ENCODE peak calls at places on chromosomes 4 and X, in ten cellular contexts. M, V, Y, J, R, I, Z, L, F and D are unnamed samples.

GRCh38 chr4:80011636-80012236 is 61.3 kb downstream of the ANTXR2 start:
- DNase-seq in M (no peak), F (peak; percentile 44), R (no peak), V (no peak), I (no peak), L (peak; percentile 94), Z (peak; percentile 81), J (peak; percentile 58), Y (peak; percentile 87), D (no peak)

GRCh38 chr4:123862812-123863211 is 466.2 kb downstream of the SPRY1 start:
- DNase-seq in M (no peak), V (no peak), L (no peak), F (no peak), R (no peak), J (no peak), Z (no peak), I (no peak), Y (no peak), D (no peak)

GRCh38 chr4:157372154-157372553 is 151.6 kb downstream of the GRIA2 start:
- DNase-seq in I (no peak), Y (no peak), F (no peak), R (no peak), J (no peak), L (no peak), M (no peak), Z (no peak), V (no peak), D (no peak)

GRCh38 chr4:80498725-80499124 is 163.2 kb downstream of the CFAP299 start:
- DNase-seq in F (no peak), I (no peak), Z (no peak), J (no peak), R (no peak), L (no peak), V (no peak), M (no peak), Y (no peak), D (no peak)

GRCh38 chr4:181823645-181824044 is 419.6 kb upstream of the TENM3 start:
- DNase-seq in M (no peak), J (no peak), V (no peak), L (no peak), R (no peak), F (no peak), Z (no peak), I (no peak), Y (no peak), D (no peak)

GRCh38 chr4:69025191-69025998 is 70.9 kb upstream of the UGT2B7 start:
- DNase-seq in Z (no peak), I (peak; percentile 47), J (no peak), F (no peak), R (peak; percentile 28), M (no peak), Y (no peak), V (no peak), L (no peak), D (no peak)

GRCh38 chrX:42269186-42269585 is 345.8 kb upstream of the CASK start:
- DNase-seq in Y (no peak), J (no peak), M (no peak), I (no peak), V (no peak), L (no peak), Z (no peak), R (no peak), F (no peak), D (no peak)

GRCh38 chrX:22015144-22015750 is 16.9 kb upstream of the PHEX start:
- DNase-seq in M (no peak), I (no peak), R (no peak), L (no peak), F (no peak), Z (no peak), Y (no peak), J (no peak), V (no peak), D (no peak)

GRCh38 chr4:36758312-36758690 is 476.9 kb downstream of the DTHD1 start:
- DNase-seq in Y (no peak), J (no peak), L (no peak), M (no peak), R (no peak), Z (no peak), I (no peak), V (no peak), F (no peak), D (no peak)

GRCh38 chr4:177579649-177580048 is 137.4 kb upstream of the AGA start:
- DNase-seq in F (no peak), I (no peak), L (no peak), R (no peak), Z (no peak), V (no peak), J (no peak), Y (no peak), M (no peak), D (no peak)
- TF ChIP-seq CTCF in F (peak; percentile 37), I (no peak), L (no peak), R (no peak), Z (no peak), V (no peak), J (no peak), Y (peak; percentile 51), M (no peak), D (no peak)

DNA sequence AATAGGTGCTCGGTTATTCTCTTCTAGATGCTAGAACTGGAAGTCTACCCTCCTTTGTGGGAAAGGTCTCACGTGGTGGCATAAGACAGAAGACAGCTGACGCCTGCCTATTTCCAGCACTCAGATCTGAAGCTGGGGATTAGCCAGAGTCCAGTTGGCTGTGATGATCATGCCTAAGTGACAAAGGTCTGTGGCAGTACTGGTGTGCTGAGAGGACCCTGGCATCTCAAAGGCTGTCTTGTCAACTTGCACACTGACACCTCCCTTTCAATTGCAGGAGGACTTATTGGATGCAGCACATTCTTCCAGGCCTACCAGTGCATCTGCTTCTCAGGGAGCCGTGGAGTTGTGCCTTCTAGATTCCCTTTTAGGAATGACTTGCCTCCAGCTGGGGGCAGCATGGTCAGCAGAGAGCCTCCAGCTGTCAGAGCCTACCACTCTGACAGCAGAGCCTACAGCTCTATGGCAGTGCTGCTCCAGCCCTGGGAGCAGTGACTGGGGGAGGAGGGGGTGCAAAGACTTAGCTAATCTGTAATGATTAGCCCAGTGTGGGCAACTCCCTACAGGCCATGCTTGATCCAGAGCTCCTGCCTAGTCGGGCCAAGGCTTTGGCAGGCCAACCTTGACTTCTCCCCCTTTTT is 13.6 kb upstream of the FGFBP2 start:
- DNase-seq in I (no peak), R (no peak), V (no peak), L (no peak), M (no peak), J (no peak), F (no peak), Y (no peak), Z (no peak), D (no peak)
- TF ChIP-seq CTCF in I (no peak), R (no peak), V (no peak), L (no peak), M (no peak), J (no peak), F (no peak), Y (no peak), Z (peak; percentile 20), D (peak; percentile 20)

DNA sequence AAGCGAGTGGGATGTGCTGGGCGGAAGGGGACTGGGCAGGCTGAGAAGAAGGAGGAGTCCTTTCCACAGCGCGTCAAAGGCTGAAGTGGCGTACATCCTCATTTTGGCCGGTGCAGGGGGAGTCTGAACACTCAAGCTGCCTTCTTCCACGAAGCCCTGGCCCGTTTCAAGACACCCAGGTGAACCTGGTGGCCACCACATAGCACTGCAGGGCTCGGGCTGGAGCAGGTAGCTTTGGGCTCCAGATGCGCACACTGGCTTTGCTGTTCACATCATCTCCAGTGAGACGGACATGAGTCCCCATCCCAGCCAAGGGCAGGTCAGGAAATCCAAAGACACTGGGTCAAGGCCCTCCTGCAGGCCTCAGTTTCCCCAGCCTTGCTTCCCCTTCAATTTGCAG is 30.3 kb downstream of the CCNQ start:
- DNase-seq in V (no peak), L (no peak), J (no peak), I (no peak), F (no peak), M (no peak), Z (no peak), R (no peak), Y (no peak), D (no peak)
- TF ChIP-seq CTCF in V (no peak), L (no peak), J (no peak), I (peak; percentile 6), F (peak; percentile 4), M (no peak), Z (peak; percentile 19), R (no peak), Y (no peak), D (no peak)

GRCh38 chr4:125314676-125315570 is at the start of gene FAT4:
- DNase-seq in V (peak; percentile 98), M (peak; percentile 89), L (peak; percentile 98), R (peak; percentile 89), I (peak; percentile 86), Y (peak; percentile 99), J (peak; percentile 90), F (peak; percentile 97), Z (peak; percentile 97), D (peak; percentile 96)

GRCh38 chr4:125315571-125316390 is 1.0 kb downstream of the FAT4 start:
- DNase-seq in M (no peak), V (peak; percentile 86), I (no peak), F (no peak), Z (peak; percentile 40), Y (peak; percentile 23), R (peak; percentile 44), L (peak; percentile 60), J (no peak), D (peak; percentile 38)

GRCh38 chr4:125317526-125317880 is 2.7 kb downstream of the FAT4 start:
- DNase-seq in I (no peak), R (no peak), Z (peak; percentile 50), V (peak; percentile 81), Y (no peak), L (peak; percentile 49), F (no peak), J (no peak), M (peak; percentile 30), D (peak; percentile 43)

GRCh38 chr4:125316391-125316780 is 1.6 kb downstream of the FAT4 start:
- DNase-seq in L (no peak), Z (no peak), F (no peak), Y (peak; percentile 20), R (peak; percentile 45), V (peak; percentile 74), I (no peak), J (no peak), M (peak; percentile 24), D (peak; percentile 33)

DNA sequence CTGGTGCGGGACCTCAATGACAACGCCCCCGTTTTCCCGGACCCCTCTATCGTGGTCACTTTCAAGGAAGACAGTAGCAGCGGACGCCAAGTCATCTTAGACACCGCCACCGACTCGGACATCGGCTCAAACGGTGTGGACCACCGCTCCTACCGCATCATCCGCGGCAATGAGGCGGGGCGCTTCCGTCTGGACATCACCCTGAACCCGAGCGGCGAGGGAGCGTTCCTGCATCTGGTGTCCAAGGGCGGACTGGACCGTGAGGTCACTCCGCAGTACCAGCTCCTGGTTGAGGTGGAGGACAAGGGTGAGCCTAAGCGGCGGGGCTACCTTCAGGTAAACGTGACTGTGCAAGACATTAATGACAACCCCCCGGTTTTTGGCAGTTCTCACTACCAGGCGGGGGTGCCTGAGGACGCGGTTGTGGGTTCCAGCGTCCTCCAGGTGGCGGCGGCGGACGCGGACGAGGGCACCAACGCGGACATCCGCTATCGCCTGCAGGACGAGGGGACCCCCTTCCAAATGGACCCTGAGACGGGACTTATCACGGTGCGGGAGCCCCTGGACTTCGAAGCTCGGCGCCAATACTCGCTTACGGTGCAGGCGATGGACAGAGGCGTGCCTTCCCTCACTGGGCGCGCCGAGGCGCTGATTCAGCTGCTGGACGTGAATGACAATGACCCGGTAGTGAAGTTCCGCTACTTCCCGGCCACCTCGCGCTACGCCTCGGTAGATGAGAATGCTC is 2.2 kb downstream of the FAT4 start:
- DNase-seq in Z (peak; percentile 23), J (no peak), R (peak; percentile 3), L (peak; percentile 32), F (no peak), I (no peak), Y (peak; percentile 23), V (peak; percentile 77), M (no peak), D (peak; percentile 32)
- TF ChIP-seq CTCF in Z (peak; percentile 43), J (peak; percentile 56), R (no peak), L (peak; percentile 3), F (no peak), I (no peak), Y (no peak), V (peak; percentile 16), M (no peak), D (peak; percentile 9)